ENCODE peak calls at places on chromosomes 1 and 21, in nine cellular contexts. D, R, V, G, Z, A, E, H and B are unnamed samples.

GRCh38 chr1:29639156-29639736 is 402.9 kb downstream of the PTPRU start:
- DNase-seq in D (no peak), R (no peak), V (no peak), G (peak; percentile 9), Z (no peak), A (no peak), E (no peak), H (no peak), B (no peak)

GRCh38 chr1:179327679-179328078 is 34.1 kb downstream of the SOAT1 start:
- DNase-seq in D (no peak), R (no peak), V (no peak), G (no peak), Z (no peak), A (no peak), E (no peak), H (no peak), B (no peak)

GRCh38 chr1:162391790-162392563 is 10.4 kb downstream of the C1orf226 start:
- DNase-seq in D (peak; percentile 40), R (peak; percentile 43), V (peak; percentile 68), G (peak; percentile 43), Z (no peak), A (peak; percentile 8), E (peak; percentile 29), H (peak; percentile 3), B (peak; percentile 22)

GRCh38 chr1:4137621-4138390 is 237.7 kb upstream of the C1orf174 start:
- DNase-seq in D (no peak), R (no peak), V (no peak), G (no peak), Z (no peak), A (no peak), E (no peak), H (no peak), B (no peak)

GRCh38 chr1:168605443-168605842 is 29.0 kb downstream of the XCL1 start:
- DNase-seq in D (no peak), R (no peak), V (no peak), G (no peak), Z (no peak), A (no peak), E (no peak), H (no peak), B (no peak)

GRCh38 chr21:41396452-41397107 is 29.5 kb upstream of the MX1 start:
- DNase-seq in D (no peak), R (no peak), V (no peak), G (no peak), Z (no peak), A (no peak), E (no peak), H (peak; percentile 20), B (no peak)

GRCh38 chr1:1359316-1359667 is 937 bp upstream of the MXRA8 start:
- DNase-seq in D (no peak), R (no peak), V (peak; percentile 57), G (peak; percentile 90), Z (peak; percentile 86), A (no peak), E (no peak), H (no peak), B (no peak)

GRCh38 chr21:34604556-34604955 is 10.4 kb downstream of the RCAN1 start:
- DNase-seq in D (no peak), R (no peak), V (no peak), G (no peak), Z (no peak), A (no peak), E (no peak), H (no peak), B (no peak)

GRCh38 chr21:29155118-29155932 is 24.9 kb downstream of the MAP3K7CL start:
- DNase-seq in D (no peak), R (peak; percentile 22), V (peak; percentile 73), G (peak; percentile 95), Z (peak; percentile 67), A (no peak), E (no peak), H (no peak), B (no peak)

GRCh38 chr1:229557214-229557850 is 1.2 kb downstream of the ABCB10 start:
- DNase-seq in D (no peak), R (peak; percentile 19), V (peak; percentile 43), G (peak; percentile 18), Z (no peak), A (no peak), E (peak; percentile 22), H (no peak), B (peak; percentile 34)

GRCh38 chr1:173474097-173474779 is 2.9 kb upstream of the PRDX6 start:
- DNase-seq in D (no peak), R (no peak), V (no peak), G (no peak), Z (no peak), A (no peak), E (no peak), H (no peak), B (no peak)

GRCh38 chr1:184189361-184189760 is 137.8 kb downstream of the TSEN15 start:
- DNase-seq in D (no peak), R (peak; percentile 28), V (no peak), G (no peak), Z (no peak), A (no peak), E (no peak), H (peak; percentile 8), B (no peak)

GRCh38 chr1:247297263-247298123 is 34.2 kb downstream of the ZNF496 start:
- DNase-seq in D (no peak), R (no peak), V (no peak), G (no peak), Z (no peak), A (no peak), E (no peak), H (no peak), B (no peak)

GRCh38 chr1:55466343-55466742 is 251.2 kb upstream of the USP24 start:
- DNase-seq in D (no peak), R (no peak), V (no peak), G (no peak), Z (no peak), A (no peak), E (no peak), H (no peak), B (no peak)

GRCh38 chr1:154944422-154945159 is 8.1 kb upstream of the PMVK start:
- DNase-seq in D (no peak), R (no peak), V (no peak), G (no peak), Z (no peak), A (no peak), E (no peak), H (no peak), B (no peak)

GRCh38 chr21:28375708-28376385 is 616.8 kb downstream of the LTN1 start:
- DNase-seq in D (no peak), R (peak; percentile 78), V (no peak), G (peak; percentile 68), Z (no peak), A (no peak), E (no peak), H (no peak), B (no peak)

GRCh38 chr1:220926146-220926545 is 46.9 kb downstream of the HLX start:
- DNase-seq in D (no peak), R (no peak), V (no peak), G (no peak), Z (no peak), A (no peak), E (no peak), H (no peak), B (no peak)

GRCh38 chr1:41976671-41977070 is 57.9 kb upstream of the HIVEP3 start:
- DNase-seq in D (no peak), R (no peak), V (no peak), G (no peak), Z (no peak), A (no peak), E (no peak), H (no peak), B (no peak)

GRCh38 chr1:18668051-18668450 is 37.4 kb downstream of the PAX7 start:
- DNase-seq in D (no peak), R (no peak), V (no peak), G (no peak), Z (no peak), A (no peak), E (no peak), H (no peak), B (no peak)

GRCh38 chr21:37435120-37435519 is 68.5 kb downstream of the DYRK1A start:
- DNase-seq in D (no peak), R (peak; percentile 97), V (peak; percentile 70), G (peak; percentile 99), Z (no peak), A (peak; percentile 40), E (peak; percentile 31), H (peak; percentile 91), B (peak; percentile 46)